ENCODE peak calls at places on chromosomes 5 and 9, in nine cellular contexts. One of them, this sample, is unnamed.

GRCh38 chr5:14438195-14438606 is 143.4 kb upstream of the OTULINL start:
- DNase-seq in fibroblast of the aortic adventitia: no peak
- DNase-seq in Peyer's patch: no peak
- DNase-seq in retinal pigment epithelial cell: no peak
- DNase-seq in mesothelial cell of epicardium: no peak
- DNase-seq in OCI-LY7: no peak
- DNase-seq in GM12865: peak
- DNase-seq in endothelial cell: no peak
- DNase-seq in RWPE1: no peak
- DNase-seq in this sample: no peak

GRCh38 chr5:56350595-56351170 is 117.6 kb upstream of the ANKRD55 start:
- DNase-seq in OCI-LY7: no peak
- DNase-seq in Peyer's patch: peak
- DNase-seq in fibroblast of the aortic adventitia: peak
- DNase-seq in RWPE1: peak
- DNase-seq in GM12865: no peak
- DNase-seq in retinal pigment epithelial cell: no peak
- DNase-seq in mesothelial cell of epicardium: no peak
- DNase-seq in endothelial cell: no peak
- DNase-seq in this sample: no peak

GRCh38 chr9:79233542-79233941 is 338.2 kb upstream of the TLE4 start:
- DNase-seq in GM12865: peak
- DNase-seq in fibroblast of the aortic adventitia: peak
- DNase-seq in RWPE1: peak
- DNase-seq in retinal pigment epithelial cell: no peak
- DNase-seq in endothelial cell: peak
- DNase-seq in Peyer's patch: no peak
- DNase-seq in mesothelial cell of epicardium: no peak
- DNase-seq in OCI-LY7: peak
- DNase-seq in this sample: no peak

GRCh38 chr9:81146684-81147337 is 542.5 kb downstream of the TLE1 start:
- DNase-seq in Peyer's patch: no peak
- DNase-seq in fibroblast of the aortic adventitia: no peak
- DNase-seq in OCI-LY7: no peak
- DNase-seq in GM12865: no peak
- DNase-seq in RWPE1: peak
- DNase-seq in endothelial cell: no peak
- DNase-seq in retinal pigment epithelial cell: no peak
- DNase-seq in mesothelial cell of epicardium: no peak
- DNase-seq in this sample: no peak

GRCh38 chr5:135359374-135360165 is 39.5 kb downstream of the MACROH2A1 start:
- DNase-seq in fibroblast of the aortic adventitia: no peak
- DNase-seq in GM12865: no peak
- DNase-seq in mesothelial cell of epicardium: no peak
- DNase-seq in endothelial cell: no peak
- DNase-seq in retinal pigment epithelial cell: no peak
- DNase-seq in Peyer's patch: no peak
- DNase-seq in RWPE1: no peak
- DNase-seq in OCI-LY7: no peak
- DNase-seq in this sample: no peak

GRCh38 chr5:62259699-62260220 is 46.2 kb upstream of the KIF2A start:
- DNase-seq in endothelial cell: no peak
- DNase-seq in Peyer's patch: no peak
- DNase-seq in retinal pigment epithelial cell: no peak
- DNase-seq in fibroblast of the aortic adventitia: no peak
- DNase-seq in mesothelial cell of epicardium: no peak
- DNase-seq in OCI-LY7: no peak
- DNase-seq in GM12865: no peak
- DNase-seq in RWPE1: no peak
- DNase-seq in this sample: no peak

GRCh38 chr9:99030610-99031009 is 74.3 kb upstream of the TGFBR1 start:
- DNase-seq in endothelial cell: no peak
- DNase-seq in RWPE1: no peak
- DNase-seq in fibroblast of the aortic adventitia: no peak
- DNase-seq in OCI-LY7: no peak
- DNase-seq in mesothelial cell of epicardium: no peak
- DNase-seq in Peyer's patch: no peak
- DNase-seq in retinal pigment epithelial cell: no peak
- DNase-seq in GM12865: no peak
- DNase-seq in this sample: no peak

GRCh38 chr9:8961186-8961666 is 1161.6 kb upstream of the DMAC1 start:
- DNase-seq in GM12865: no peak
- DNase-seq in endothelial cell: no peak
- DNase-seq in OCI-LY7: no peak
- DNase-seq in mesothelial cell of epicardium: no peak
- DNase-seq in retinal pigment epithelial cell: no peak
- DNase-seq in Peyer's patch: peak
- DNase-seq in RWPE1: no peak
- DNase-seq in fibroblast of the aortic adventitia: no peak
- DNase-seq in this sample: no peak

GRCh38 chr5:94021246-94021645 is 279.8 kb upstream of the POU5F2 start:
- DNase-seq in mesothelial cell of epicardium: no peak
- DNase-seq in GM12865: no peak
- DNase-seq in retinal pigment epithelial cell: peak
- DNase-seq in Peyer's patch: no peak
- DNase-seq in endothelial cell: no peak
- DNase-seq in OCI-LY7: no peak
- DNase-seq in fibroblast of the aortic adventitia: peak
- DNase-seq in RWPE1: peak
- DNase-seq in this sample: no peak

GRCh38 chr5:143801251-143801650 is 10.7 kb upstream of the HMHB1 start:
- DNase-seq in Peyer's patch: no peak
- DNase-seq in GM12865: peak
- DNase-seq in mesothelial cell of epicardium: no peak
- DNase-seq in OCI-LY7: no peak
- DNase-seq in retinal pigment epithelial cell: no peak
- DNase-seq in RWPE1: no peak
- DNase-seq in fibroblast of the aortic adventitia: no peak
- DNase-seq in endothelial cell: no peak
- DNase-seq in this sample: no peak

GRCh38 chr5:10607023-10607665 is 43.3 kb downstream of the ANKRD33B start:
- DNase-seq in GM12865: peak
- DNase-seq in fibroblast of the aortic adventitia: no peak
- DNase-seq in OCI-LY7: peak
- DNase-seq in mesothelial cell of epicardium: no peak
- DNase-seq in Peyer's patch: peak
- DNase-seq in retinal pigment epithelial cell: no peak
- DNase-seq in RWPE1: no peak
- DNase-seq in endothelial cell: peak
- DNase-seq in this sample: no peak

GRCh38 chr5:145856285-145856818 is 16.5 kb downstream of the GRXCR2 start:
- DNase-seq in fibroblast of the aortic adventitia: peak
- DNase-seq in Peyer's patch: peak
- DNase-seq in retinal pigment epithelial cell: no peak
- DNase-seq in mesothelial cell of epicardium: peak
- DNase-seq in endothelial cell: peak
- DNase-seq in GM12865: no peak
- DNase-seq in OCI-LY7: no peak
- DNase-seq in RWPE1: no peak
- DNase-seq in this sample: no peak

GRCh38 chr9:90546200-90546599 is 96.4 kb downstream of the DIRAS2 start:
- DNase-seq in RWPE1: peak
- DNase-seq in fibroblast of the aortic adventitia: peak
- DNase-seq in mesothelial cell of epicardium: no peak
- DNase-seq in retinal pigment epithelial cell: peak
- DNase-seq in Peyer's patch: no peak
- DNase-seq in GM12865: peak
- DNase-seq in endothelial cell: no peak
- DNase-seq in OCI-LY7: no peak
- DNase-seq in this sample: no peak

GRCh38 chr9:90544488-90544887 is 98.1 kb downstream of the DIRAS2 start:
- DNase-seq in retinal pigment epithelial cell: no peak
- DNase-seq in OCI-LY7: no peak
- DNase-seq in mesothelial cell of epicardium: no peak
- DNase-seq in RWPE1: no peak
- DNase-seq in endothelial cell: no peak
- DNase-seq in fibroblast of the aortic adventitia: no peak
- DNase-seq in Peyer's patch: no peak
- DNase-seq in GM12865: no peak
- DNase-seq in this sample: no peak

GRCh38 chr9:90552317-90552716 is 90.3 kb downstream of the DIRAS2 start:
- DNase-seq in RWPE1: no peak
- DNase-seq in retinal pigment epithelial cell: no peak
- DNase-seq in endothelial cell: no peak
- DNase-seq in Peyer's patch: no peak
- DNase-seq in mesothelial cell of epicardium: no peak
- DNase-seq in fibroblast of the aortic adventitia: no peak
- DNase-seq in OCI-LY7: no peak
- DNase-seq in GM12865: peak
- DNase-seq in this sample: no peak

DNA sequence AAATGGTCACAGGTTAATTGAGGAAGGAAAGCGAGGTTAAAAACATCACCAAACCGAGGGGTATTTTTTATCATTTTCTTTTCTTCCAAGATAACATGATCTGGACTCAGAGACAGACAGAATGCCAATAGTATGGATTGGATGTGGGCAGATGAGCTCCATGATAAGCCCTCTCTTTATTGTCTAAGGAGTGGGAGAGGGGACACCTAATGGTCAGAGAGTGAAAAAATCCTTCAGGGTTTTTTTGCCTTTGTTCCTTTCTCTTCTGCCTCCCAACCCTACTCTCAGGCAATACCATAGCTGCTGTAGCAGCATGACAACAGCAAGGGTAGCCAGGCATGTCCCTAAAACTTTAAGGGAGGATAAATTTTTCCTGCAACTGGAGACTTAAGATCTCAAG is 94.7 kb downstream of the DIRAS2 start:
- DNase-seq in RWPE1: no peak
- DNase-seq in mesothelial cell of epicardium: no peak
- DNase-seq in Peyer's patch: no peak
- DNase-seq in retinal pigment epithelial cell: no peak
- DNase-seq in endothelial cell: no peak
- DNase-seq in GM12865: no peak
- DNase-seq in fibroblast of the aortic adventitia: no peak
- DNase-seq in OCI-LY7: peak
- DNase-seq in this sample: no peak
- TF ChIP-seq CTCF in RWPE1: no peak
- TF ChIP-seq CTCF in mesothelial cell of epicardium: no peak
- TF ChIP-seq CTCF in Peyer's patch: no peak
- TF ChIP-seq CTCF in retinal pigment epithelial cell: no peak
- TF ChIP-seq CTCF in endothelial cell: no peak
- TF ChIP-seq CTCF in GM12865: no peak
- TF ChIP-seq CTCF in fibroblast of the aortic adventitia: no peak
- TF ChIP-seq CTCF in OCI-LY7: peak
- TF ChIP-seq CTCF in this sample: no peak

DNA sequence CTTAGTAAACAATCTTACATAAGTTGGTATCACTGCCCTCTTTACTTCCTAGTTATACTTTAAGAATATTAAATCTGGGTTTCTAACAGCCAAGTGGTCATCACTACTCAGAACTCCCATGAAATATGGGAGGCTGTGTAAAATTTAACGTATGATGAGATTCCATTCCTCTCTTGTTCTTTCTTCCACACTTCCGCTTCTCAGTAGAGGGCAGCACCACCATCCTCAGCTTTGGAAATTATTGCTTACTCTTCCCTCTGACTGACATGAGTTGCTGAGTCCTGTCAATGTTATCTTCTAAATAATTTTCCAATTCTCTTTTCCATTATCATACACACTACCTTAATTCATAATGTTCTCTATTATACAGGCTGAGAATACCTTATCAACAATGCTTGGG is 194.0 kb downstream of the RFX3 start:
- DNase-seq in OCI-LY7: peak
- DNase-seq in retinal pigment epithelial cell: no peak
- DNase-seq in endothelial cell: no peak
- DNase-seq in mesothelial cell of epicardium: no peak
- DNase-seq in fibroblast of the aortic adventitia: no peak
- DNase-seq in Peyer's patch: no peak
- DNase-seq in RWPE1: no peak
- DNase-seq in GM12865: no peak
- DNase-seq in this sample: no peak
- TF ChIP-seq CTCF in OCI-LY7: peak
- TF ChIP-seq CTCF in retinal pigment epithelial cell: peak
- TF ChIP-seq CTCF in endothelial cell: no peak
- TF ChIP-seq CTCF in mesothelial cell of epicardium: no peak
- TF ChIP-seq CTCF in fibroblast of the aortic adventitia: no peak
- TF ChIP-seq CTCF in Peyer's patch: no peak
- TF ChIP-seq CTCF in RWPE1: peak
- TF ChIP-seq CTCF in GM12865: no peak
- TF ChIP-seq CTCF in this sample: peak

DNA sequence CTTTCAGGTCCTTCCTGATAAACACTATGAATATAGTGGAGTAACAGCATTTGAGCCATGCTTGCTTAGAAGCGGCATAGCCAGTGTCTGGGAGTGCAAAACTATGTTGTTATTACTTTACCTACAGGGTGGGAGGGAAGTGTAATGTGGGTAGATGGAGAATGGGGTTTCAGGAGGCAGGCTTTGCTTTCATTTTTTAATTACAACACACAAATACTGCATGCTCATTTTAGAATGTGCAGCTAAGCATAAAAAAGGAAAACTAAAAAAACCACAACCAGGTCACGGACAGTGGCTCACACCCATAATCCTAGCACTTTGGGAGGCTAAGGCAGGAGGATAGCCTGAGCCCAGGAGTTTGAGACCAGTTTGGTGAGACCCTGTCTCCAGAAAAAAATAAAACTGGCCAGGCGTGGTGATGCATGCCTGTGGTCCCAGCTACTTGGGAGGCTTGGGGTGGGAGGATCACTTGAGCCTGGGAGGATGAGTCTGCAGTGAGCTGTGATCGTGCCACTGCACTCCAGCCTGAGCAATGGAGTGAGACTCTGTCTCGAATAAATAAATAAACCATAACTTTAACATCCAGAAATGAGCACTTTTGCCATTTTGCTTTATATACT is 20.2 kb downstream of the HAVCR1 start:
- DNase-seq in GM12865: no peak
- DNase-seq in mesothelial cell of epicardium: no peak
- DNase-seq in RWPE1: no peak
- DNase-seq in retinal pigment epithelial cell: no peak
- DNase-seq in OCI-LY7: peak
- DNase-seq in fibroblast of the aortic adventitia: no peak
- DNase-seq in endothelial cell: no peak
- DNase-seq in Peyer's patch: no peak
- DNase-seq in this sample: no peak
- TF ChIP-seq CTCF in GM12865: no peak
- TF ChIP-seq CTCF in mesothelial cell of epicardium: no peak
- TF ChIP-seq CTCF in RWPE1: no peak
- TF ChIP-seq CTCF in retinal pigment epithelial cell: no peak
- TF ChIP-seq CTCF in OCI-LY7: no peak
- TF ChIP-seq CTCF in fibroblast of the aortic adventitia: no peak
- TF ChIP-seq CTCF in endothelial cell: no peak
- TF ChIP-seq CTCF in Peyer's patch: no peak
- TF ChIP-seq CTCF in this sample: no peak

DNA sequence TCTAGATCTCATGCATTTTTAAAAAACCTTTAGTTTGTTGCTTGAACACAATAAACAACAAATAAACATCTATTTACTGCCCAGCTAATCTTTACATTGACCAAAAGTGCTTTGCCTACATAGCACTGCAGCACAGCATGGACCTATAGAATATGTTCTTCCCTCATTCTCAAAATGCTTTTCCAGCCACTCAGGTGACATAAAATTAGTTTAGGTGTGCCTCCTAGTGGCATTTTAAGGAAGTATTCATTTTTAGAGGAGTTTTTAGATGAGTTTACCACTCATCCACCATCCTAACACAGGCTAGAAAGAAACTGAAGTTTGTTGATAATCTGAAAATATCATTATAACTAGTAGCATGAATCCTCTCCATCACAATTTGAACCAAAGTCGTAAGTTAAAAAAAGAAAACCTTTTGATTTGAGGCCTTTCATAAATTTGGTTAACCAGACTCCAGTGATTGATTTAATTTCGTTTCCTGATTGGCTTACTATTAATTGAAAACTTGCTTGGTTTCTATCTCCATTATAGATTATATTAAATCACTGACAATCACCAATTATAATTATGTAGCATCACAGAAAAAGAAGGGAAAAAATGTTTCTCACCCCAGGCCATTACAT is 12.6 kb downstream of the PLGRKT start:
- DNase-seq in retinal pigment epithelial cell: no peak
- DNase-seq in RWPE1: peak
- DNase-seq in mesothelial cell of epicardium: no peak
- DNase-seq in endothelial cell: no peak
- DNase-seq in OCI-LY7: peak
- DNase-seq in fibroblast of the aortic adventitia: peak
- DNase-seq in Peyer's patch: no peak
- DNase-seq in GM12865: peak
- DNase-seq in this sample: no peak
- TF ChIP-seq CTCF in retinal pigment epithelial cell: peak
- TF ChIP-seq CTCF in RWPE1: peak
- TF ChIP-seq CTCF in mesothelial cell of epicardium: peak
- TF ChIP-seq CTCF in endothelial cell: peak
- TF ChIP-seq CTCF in OCI-LY7: peak
- TF ChIP-seq CTCF in fibroblast of the aortic adventitia: peak
- TF ChIP-seq CTCF in Peyer's patch: no peak
- TF ChIP-seq CTCF in GM12865: peak
- TF ChIP-seq CTCF in this sample: peak